ENCODE peak calls at places on chromosomes 3 and 15, in seven cellular contexts. Z is suprapubic skin, L is spleen, B is sigmoid colon, F is ovary, D is heart left ventricle, X is gastrocnemius medialis. V is an unnamed sample.

GRCh38 chr15:27418729-27419128 is 447.7 kb downstream of the GABRG3 start:
- DNase-seq in B (no peak), L (no peak), X (no peak), Z (no peak), F (no peak), D (no peak), V (no peak)

GRCh38 chr3:189139631-189140030 is 32.1 kb upstream of the TPRG1 start:
- DNase-seq in Z (no peak), L (no peak), X (no peak), D (no peak), B (no peak), F (no peak), V (no peak)

GRCh38 chr3:12483872-12484197 is 445 bp upstream of the TSEN2 start:
- DNase-seq in F (no peak), D (no peak), Z (no peak), X (no peak), L (peak), B (no peak), V (no peak)

GRCh38 chr3:138049157-138049919 is 39.4 kb downstream of the CLDN18 start:
- DNase-seq in F (no peak), X (no peak), D (no peak), B (no peak), Z (no peak), L (no peak), V (no peak)

GRCh38 chr3:157713101-157713500 is 209.9 kb upstream of the VEPH1 start:
- DNase-seq in F (no peak), B (no peak), L (no peak), D (no peak), X (no peak), Z (no peak), V (no peak)

GRCh38 chr3:35045106-35045505 is 594.2 kb upstream of the ARPP21 start:
- DNase-seq in D (no peak), B (no peak), Z (no peak), F (no peak), L (no peak), X (no peak), V (no peak)

GRCh38 chr3:124094496-124094895 is 102.6 kb upstream of the ROPN1 start:
- DNase-seq in X (no peak), L (no peak), Z (no peak), D (no peak), B (no peak), F (no peak), V (no peak)

GRCh38 chr15:85999658-86000057 is 80.0 kb upstream of the AGBL1 start:
- DNase-seq in F (no peak), B (no peak), D (no peak), X (no peak), Z (no peak), L (no peak), V (no peak)

GRCh38 chr15:30978328-30978727 is 13.1 kb downstream of the MTMR10 start:
- DNase-seq in L (no peak), B (no peak), F (no peak), Z (no peak), D (no peak), X (no peak), V (no peak)

GRCh38 chr3:102235679-102236078 is 199.1 kb upstream of the ZPLD1 start:
- DNase-seq in L (no peak), Z (no peak), F (no peak), X (no peak), D (no peak), B (no peak), V (no peak)

GRCh38 chr15:48577495-48577894 is 68.0 kb downstream of the FBN1 start:
- DNase-seq in Z (no peak), L (no peak), B (no peak), D (no peak), F (no peak), X (no peak), V (no peak)

GRCh38 chr15:58748040-58748786 is 1.3 kb downstream of the ADAM10 start:
- DNase-seq in B (no peak), X (no peak), D (no peak), L (no peak), F (no peak), Z (no peak), V (no peak)

GRCh38 chr3:37493485-37494080 is 319.2 kb upstream of the LRRFIP2 start:
- DNase-seq in Z (no peak), F (no peak), D (no peak), X (no peak), B (no peak), L (no peak), V (no peak)

GRCh38 chr3:24156466-24156865 is 211.4 kb downstream of the NR1D2 start:
- DNase-seq in L (no peak), X (no peak), D (no peak), F (no peak), B (no peak), Z (no peak), V (no peak)

GRCh38 chr3:186520957-186521842 is 23.0 kb downstream of the CRYGS start:
- DNase-seq in B (no peak), L (peak), Z (no peak), D (no peak), X (no peak), F (no peak), V (no peak)

GRCh38 chr3:49716691-49717538 is 2.6 kb downstream of the AMIGO3 start:
- DNase-seq in D (no peak), B (peak), L (no peak), Z (no peak), X (no peak), F (no peak), V (peak)

GRCh38 chr3:126137490-126138130 is 42.8 kb downstream of the ALDH1L1 start:
- DNase-seq in Z (peak), L (peak), X (no peak), D (no peak), F (no peak), B (peak), V (no peak)

GRCh38 chr3:133821767-133822638 is 16.4 kb downstream of the SRPRB start:
- DNase-seq in Z (no peak), L (no peak), D (peak), B (no peak), F (peak), X (no peak), V (peak)

GRCh38 chr3:44468572-44469520 is 8.6 kb downstream of the ZNF445 start:
- DNase-seq in L (no peak), F (no peak), D (no peak), B (no peak), X (no peak), Z (no peak), V (peak)

GRCh38 chr15:33963831-33964664 is 4.2 kb upstream of the CHRM5 start:
- DNase-seq in F (no peak), B (no peak), D (no peak), Z (no peak), L (no peak), X (no peak), V (no peak)

GRCh38 chr15:94298359-94298758 is 67.0 kb downstream of the MCTP2 start:
- DNase-seq in B (no peak), F (no peak), Z (no peak), L (no peak), X (no peak), D (no peak), V (no peak)

GRCh38 chr3:64838150-64838735 is 150.4 kb upstream of the ADAMTS9 start:
- DNase-seq in Z (no peak), X (no peak), D (no peak), L (no peak), B (no peak), F (no peak), V (no peak)

GRCh38 chr3:100650651-100651611 is 41.5 kb downstream of the ADGRG7 start:
- DNase-seq in B (no peak), F (no peak), L (no peak), Z (no peak), X (no peak), D (no peak), V (no peak)

GRCh38 chr3:170689218-170689874 is 103.5 kb upstream of the SLC7A14 start:
- DNase-seq in D (no peak), L (no peak), Z (no peak), X (no peak), F (no peak), B (no peak), V (no peak)

GRCh38 chr3:93969997-93970396 is 3.7 kb downstream of the PROS1 start:
- DNase-seq in Z (no peak), X (no peak), F (no peak), B (no peak), D (no peak), L (no peak), V (no peak)

GRCh38 chr3:18946524-18946923 is 201.8 kb upstream of the KCNH8 start:
- DNase-seq in X (no peak), B (no peak), L (no peak), Z (no peak), F (no peak), D (no peak), V (no peak)

GRCh38 chr15:63599401-63600000 is 2.3 kb downstream of the FBXL22 start:
- DNase-seq in F (peak), L (peak), B (peak), D (peak), Z (peak), X (peak), V (peak)

GRCh38 chr3:44529927-44530326 is 25.1 kb upstream of the ZKSCAN7 start:
- DNase-seq in Z (no peak), X (no peak), L (no peak), F (no peak), B (no peak), D (no peak), V (peak)

GRCh38 chr3:105322570-105323273 is 44.0 kb upstream of the ALCAM start:
- DNase-seq in D (no peak), X (no peak), Z (no peak), L (no peak), F (no peak), B (no peak), V (no peak)

GRCh38 chr3:29183346-29184087 is 97.4 kb upstream of the RBMS3 start:
- DNase-seq in D (no peak), L (no peak), X (no peak), B (no peak), Z (no peak), F (no peak), V (no peak)

GRCh38 chr3:126441256-126441880 is 34.3 kb downstream of the ZXDC start:
- DNase-seq in L (peak), B (peak), Z (no peak), F (no peak), D (no peak), X (no peak), V (no peak)

GRCh38 chr3:50444213-50444612 is 59.2 kb downstream of the CACNA2D2 start:
- DNase-seq in F (no peak), B (no peak), L (no peak), D (no peak), Z (no peak), X (no peak), V (no peak)

GRCh38 chr3:13667330-13667729 is 118.4 kb downstream of the FBLN2 start:
- DNase-seq in B (no peak), L (no peak), X (no peak), F (no peak), Z (no peak), D (no peak), V (no peak)

GRCh38 chr3:108489776-108490175 is 20.6 kb downstream of the MYH15 start:
- DNase-seq in Z (no peak), X (no peak), F (no peak), D (no peak), L (no peak), B (no peak), V (no peak)

GRCh38 chr3:171028779-171029232 is 2.3 kb upstream of the SLC2A2 start:
- DNase-seq in D (no peak), X (no peak), L (no peak), F (no peak), Z (no peak), B (no peak), V (no peak)

GRCh38 chr3:114506622-114507300 is 212.9 kb downstream of the TIGIT start:
- DNase-seq in D (no peak), L (no peak), F (no peak), Z (no peak), X (no peak), B (no peak), V (peak)

GRCh38 chr3:11391930-11392688 is 119.9 kb downstream of the ATG7 start:
- DNase-seq in F (no peak), X (no peak), B (no peak), L (no peak), Z (no peak), D (no peak), V (no peak)

GRCh38 chr3:194130807-194131589 is 5.0 kb upstream of the HES1 start:
- DNase-seq in L (no peak), D (peak), Z (no peak), B (no peak), X (no peak), F (peak), V (no peak)
- TF ChIP-seq POLR2A in L (no peak), D (no peak), Z (no peak), B (no peak), X (no peak), F (no peak), V (no peak)

DNA sequence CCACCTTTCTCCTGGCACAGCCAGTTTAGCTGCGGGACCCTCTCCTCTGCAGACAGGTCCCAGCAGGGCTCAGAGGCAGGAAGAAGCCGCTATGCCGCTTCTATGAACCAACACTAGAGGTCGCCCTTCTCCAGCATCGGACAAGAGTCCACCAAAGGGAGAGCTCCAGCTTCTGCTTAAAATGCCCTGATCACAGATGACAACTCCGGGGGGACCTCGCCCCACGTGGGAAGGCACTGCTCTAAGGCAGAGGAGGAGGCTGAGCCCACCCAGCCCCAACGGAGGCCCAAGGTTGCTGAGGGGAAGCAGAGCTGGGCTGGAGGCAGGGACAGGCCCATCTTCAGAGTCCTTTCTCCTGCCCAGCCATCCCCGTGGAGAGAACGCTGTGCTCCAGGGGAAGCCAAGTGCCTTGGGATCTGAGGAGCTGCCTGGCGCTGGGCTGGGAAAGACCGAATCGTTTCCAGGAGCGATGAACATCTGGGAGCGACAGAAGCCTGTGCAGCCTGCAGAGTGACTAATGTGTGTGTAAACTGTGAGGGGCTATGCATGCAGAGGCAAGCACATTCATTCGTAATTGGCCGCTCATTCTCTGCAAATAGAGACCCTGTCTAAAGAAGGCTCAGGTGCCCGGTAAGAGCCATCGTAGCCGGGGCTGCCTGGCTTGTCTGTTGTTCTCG is 43.5 kb upstream of the BDH1 start:
- DNase-seq in L (peak), D (peak), Z (peak), B (peak), X (peak), F (peak), V (peak)
- H3K4me3 ChIP-seq in L (no peak), D (no peak), Z (no peak), B (no peak), X (no peak), F (no peak), V (no peak)

GRCh38 chr15:77035999-77036471 is 34.9 kb downstream of the TSPAN3 start:
- DNase-seq in D (no peak), X (no peak), F (no peak), Z (peak), L (peak), B (peak), V (peak)
- TF ChIP-seq POLR2A in D (no peak), X (no peak), F (no peak), Z (no peak), L (no peak), B (no peak), V (no peak)

GRCh38 chr15:96337991-96338771 is 7.7 kb downstream of the NR2F2 start:
- DNase-seq in F (no peak), L (no peak), Z (no peak), X (no peak), B (no peak), D (no peak), V (no peak)
- H3K4me3 ChIP-seq in F (peak), L (peak), Z (peak), X (peak), B (peak), D (peak), V (peak)

GRCh38 chr3:152491922-152492321 is 223.2 kb downstream of the MBNL1 start:
- DNase-seq in B (no peak), Z (no peak), L (no peak), X (no peak), D (no peak), F (no peak), V (no peak)
- TF ChIP-seq POLR2A in B (no peak), Z (no peak), L (no peak), X (no peak), D (no peak), F (no peak), V (no peak)

GRCh38 chr15:37016287-37016686 is 84.1 kb downstream of the MEIS2 start:
- DNase-seq in L (no peak), Z (no peak), F (no peak), D (no peak), X (no peak), B (peak), V (peak)
- H3K4me3 ChIP-seq in L (no peak), Z (peak), F (peak), D (no peak), X (no peak), B (peak), V (no peak)

V was measured in adrenal gland.